ENCODE peak calls at places on chromosomes 5 and 9, in six cellular contexts. One of them, this sample, is unnamed.

GRCh38 chr5:4875942-4876341 is 264.2 kb upstream of the ADAMTS16 start:
- DNase-seq in tibial nerve: no peak
- DNase-seq in prostate gland: no peak
- DNase-seq in K562: no peak
- DNase-seq in right lobe of liver: no peak
- DNase-seq in lower leg skin: no peak
- DNase-seq in this sample: no peak

GRCh38 chr5:171785517-171785916 is at the start of gene SMIM23:
- DNase-seq in lower leg skin: no peak
- DNase-seq in right lobe of liver: no peak
- DNase-seq in K562: no peak
- DNase-seq in prostate gland: no peak
- DNase-seq in tibial nerve: no peak
- DNase-seq in this sample: no peak

GRCh38 chr9:96884443-96884842 is 30.1 kb upstream of the ZNF782 start:
- DNase-seq in prostate gland: no peak
- DNase-seq in K562: peak; percentile 27
- DNase-seq in right lobe of liver: no peak
- DNase-seq in lower leg skin: no peak
- DNase-seq in tibial nerve: no peak
- DNase-seq in this sample: peak; percentile 84

GRCh38 chr5:10059611-10060379 is 189.9 kb downstream of the ATPSCKMT start:
- DNase-seq in K562: no peak
- DNase-seq in prostate gland: no peak
- DNase-seq in tibial nerve: no peak
- DNase-seq in lower leg skin: no peak
- DNase-seq in right lobe of liver: no peak
- DNase-seq in this sample: no peak

GRCh38 chr5:160486573-160486972 is 64.9 kb downstream of the PTTG1 start:
- DNase-seq in lower leg skin: no peak
- DNase-seq in prostate gland: no peak
- DNase-seq in right lobe of liver: no peak
- DNase-seq in K562: no peak
- DNase-seq in tibial nerve: no peak
- DNase-seq in this sample: peak; percentile 50

GRCh38 chr5:127739807-127740384 is 36.7 kb downstream of the CCDC192 start:
- DNase-seq in lower leg skin: no peak
- DNase-seq in tibial nerve: no peak
- DNase-seq in prostate gland: no peak
- DNase-seq in right lobe of liver: no peak
- DNase-seq in K562: no peak
- DNase-seq in this sample: no peak

GRCh38 chr9:36092509-36093215 is 43.9 kb upstream of the GLIPR2 start:
- DNase-seq in K562: no peak
- DNase-seq in lower leg skin: no peak
- DNase-seq in tibial nerve: no peak
- DNase-seq in right lobe of liver: no peak
- DNase-seq in prostate gland: no peak
- DNase-seq in this sample: no peak

GRCh38 chr9:365451-365850 is 150.8 kb downstream of the DOCK8 start:
- DNase-seq in K562: no peak
- DNase-seq in lower leg skin: no peak
- DNase-seq in right lobe of liver: no peak
- DNase-seq in tibial nerve: no peak
- DNase-seq in prostate gland: no peak
- DNase-seq in this sample: no peak

GRCh38 chr5:32298056-32298420 is 14.7 kb downstream of the MTMR12 start:
- DNase-seq in prostate gland: no peak
- DNase-seq in lower leg skin: no peak
- DNase-seq in right lobe of liver: no peak
- DNase-seq in tibial nerve: no peak
- DNase-seq in K562: no peak
- DNase-seq in this sample: no peak

GRCh38 chr5:24819841-24820240 is 175.1 kb upstream of the CDH10 start:
- DNase-seq in K562: no peak
- DNase-seq in lower leg skin: no peak
- DNase-seq in tibial nerve: no peak
- DNase-seq in prostate gland: no peak
- DNase-seq in right lobe of liver: no peak
- DNase-seq in this sample: no peak

GRCh38 chr9:6552033-6552737 is 93.3 kb downstream of the GLDC start:
- DNase-seq in lower leg skin: no peak
- DNase-seq in tibial nerve: no peak
- DNase-seq in K562: no peak
- DNase-seq in prostate gland: no peak
- DNase-seq in right lobe of liver: no peak
- DNase-seq in this sample: no peak

GRCh38 chr5:76818844-76819831 is at the start of gene F2RL1:
- DNase-seq in lower leg skin: peak; percentile 63
- DNase-seq in K562: peak; percentile 88
- DNase-seq in prostate gland: peak; percentile 85
- DNase-seq in right lobe of liver: peak; percentile 89
- DNase-seq in tibial nerve: no peak
- DNase-seq in this sample: peak; percentile 33

GRCh38 chr9:137318976-137319375 is 16.9 kb upstream of the NRARP start:
- DNase-seq in prostate gland: no peak
- DNase-seq in lower leg skin: peak; percentile 16
- DNase-seq in right lobe of liver: no peak
- DNase-seq in K562: peak; percentile 43
- DNase-seq in tibial nerve: no peak
- DNase-seq in this sample: no peak

GRCh38 chr9:35618325-35618727 is at the start of gene CD72:
- DNase-seq in prostate gland: no peak
- DNase-seq in lower leg skin: no peak
- DNase-seq in tibial nerve: no peak
- DNase-seq in right lobe of liver: peak; percentile 35
- DNase-seq in K562: peak; percentile 23
- DNase-seq in this sample: peak; percentile 73

GRCh38 chr5:169702726-169703481 is 65.8 kb downstream of the DOCK2 start:
- DNase-seq in lower leg skin: no peak
- DNase-seq in prostate gland: no peak
- DNase-seq in K562: no peak
- DNase-seq in tibial nerve: no peak
- DNase-seq in right lobe of liver: no peak
- DNase-seq in this sample: no peak

GRCh38 chr9:107730691-107731090 is 241.1 kb upstream of the KLF4 start:
- DNase-seq in right lobe of liver: no peak
- DNase-seq in K562: no peak
- DNase-seq in tibial nerve: no peak
- DNase-seq in prostate gland: no peak
- DNase-seq in lower leg skin: no peak
- DNase-seq in this sample: no peak

GRCh38 chr5:143572270-143572669 is 168.8 kb upstream of the NR3C1 start:
- DNase-seq in lower leg skin: no peak
- DNase-seq in prostate gland: no peak
- DNase-seq in right lobe of liver: no peak
- DNase-seq in K562: no peak
- DNase-seq in tibial nerve: no peak
- DNase-seq in this sample: no peak

GRCh38 chr9:130815242-130815808 is 19.7 kb upstream of the ABL1 start:
- DNase-seq in K562: peak; percentile 47
- DNase-seq in right lobe of liver: no peak
- DNase-seq in tibial nerve: no peak
- DNase-seq in lower leg skin: no peak
- DNase-seq in prostate gland: peak; percentile 28
- DNase-seq in this sample: no peak

GRCh38 chr5:68433921-68434879 is 218.6 kb downstream of the PIK3R1 start:
- DNase-seq in prostate gland: peak; percentile 41
- DNase-seq in right lobe of liver: peak; percentile 70
- DNase-seq in lower leg skin: peak; percentile 90
- DNase-seq in K562: peak; percentile 85
- DNase-seq in tibial nerve: peak; percentile 54
- DNase-seq in this sample: peak; percentile 76

GRCh38 chr9:114855488-114855887 is 49.6 kb upstream of the TNFSF15 start:
- DNase-seq in prostate gland: no peak
- DNase-seq in right lobe of liver: no peak
- DNase-seq in lower leg skin: no peak
- DNase-seq in tibial nerve: no peak
- DNase-seq in K562: no peak
- DNase-seq in this sample: no peak

GRCh38 chr9:22244141-22245011 is 202.2 kb upstream of the DMRTA1 start:
- DNase-seq in K562: no peak
- DNase-seq in right lobe of liver: no peak
- DNase-seq in lower leg skin: no peak
- DNase-seq in tibial nerve: no peak
- DNase-seq in prostate gland: no peak
- DNase-seq in this sample: peak; percentile 32

GRCh38 chr5:168315991-168316578 is 24.6 kb downstream of the WWC1 start:
- DNase-seq in K562: no peak
- DNase-seq in lower leg skin: no peak
- DNase-seq in tibial nerve: no peak
- DNase-seq in prostate gland: peak; percentile 84
- DNase-seq in right lobe of liver: peak; percentile 56
- DNase-seq in this sample: no peak

GRCh38 chr5:180516440-180516839 is 22.3 kb downstream of the CNOT6 start:
- DNase-seq in prostate gland: no peak
- DNase-seq in right lobe of liver: no peak
- DNase-seq in lower leg skin: no peak
- DNase-seq in K562: no peak
- DNase-seq in tibial nerve: no peak
- DNase-seq in this sample: no peak

GRCh38 chr5:42949348-42950090 is 90.6 kb downstream of the ANXA2R start:
- DNase-seq in tibial nerve: no peak
- DNase-seq in prostate gland: peak; percentile 44
- DNase-seq in right lobe of liver: no peak
- DNase-seq in lower leg skin: peak; percentile 63
- DNase-seq in K562: no peak
- DNase-seq in this sample: peak; percentile 79

GRCh38 chr9:72951520-72952393 is 1.1 kb downstream of the ALDH1A1 start:
- DNase-seq in right lobe of liver: no peak
- DNase-seq in K562: no peak
- DNase-seq in prostate gland: no peak
- DNase-seq in lower leg skin: no peak
- DNase-seq in tibial nerve: no peak
- DNase-seq in this sample: no peak

GRCh38 chr9:132982508-132982907 is 4.0 kb downstream of the GFI1B start:
- DNase-seq in K562: no peak
- DNase-seq in lower leg skin: no peak
- DNase-seq in prostate gland: no peak
- DNase-seq in right lobe of liver: no peak
- DNase-seq in tibial nerve: no peak
- DNase-seq in this sample: no peak

DNA sequence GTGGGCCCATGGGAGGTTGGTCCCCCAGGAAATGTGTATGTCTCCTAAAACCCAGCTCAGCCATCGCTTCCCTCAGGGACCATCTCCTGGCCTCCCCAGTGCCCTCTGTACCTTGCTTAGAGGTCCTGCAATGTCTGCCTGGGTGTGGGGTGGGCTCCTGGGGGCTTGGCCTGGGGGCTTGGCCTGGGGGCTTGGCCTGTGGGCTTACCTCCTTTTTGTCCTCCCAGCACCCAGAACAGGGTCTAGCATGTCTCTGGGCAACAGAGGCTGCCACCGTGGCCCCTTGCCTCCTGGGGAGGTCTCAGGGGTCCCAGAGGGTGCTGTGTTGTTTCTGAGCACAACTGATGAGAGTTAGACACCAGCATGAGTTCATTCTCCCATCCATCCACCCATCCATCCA is 10.7 kb upstream of the VAV2 start:
- DNase-seq in prostate gland: no peak
- DNase-seq in tibial nerve: no peak
- DNase-seq in right lobe of liver: no peak
- DNase-seq in lower leg skin: no peak
- DNase-seq in K562: no peak
- DNase-seq in this sample: no peak
- TF ChIP-seq POLR2A in prostate gland: no peak
- TF ChIP-seq POLR2A in tibial nerve: no peak
- TF ChIP-seq POLR2A in right lobe of liver: no peak
- TF ChIP-seq POLR2A in lower leg skin: no peak
- TF ChIP-seq POLR2A in K562: no peak
- TF ChIP-seq POLR2A in this sample: no peak

GRCh38 chr9:121498487-121499176 is 1.0 kb downstream of the GGTA1 start:
- DNase-seq in tibial nerve: no peak
- DNase-seq in lower leg skin: peak; percentile 38
- DNase-seq in prostate gland: peak; percentile 22
- DNase-seq in right lobe of liver: no peak
- DNase-seq in K562: no peak
- DNase-seq in this sample: no peak
- TF ChIP-seq CTCF in tibial nerve: no peak
- TF ChIP-seq CTCF in lower leg skin: no peak
- TF ChIP-seq CTCF in prostate gland: no peak
- TF ChIP-seq CTCF in right lobe of liver: no peak
- TF ChIP-seq CTCF in K562: no peak
- TF ChIP-seq CTCF in this sample: no peak

DNA sequence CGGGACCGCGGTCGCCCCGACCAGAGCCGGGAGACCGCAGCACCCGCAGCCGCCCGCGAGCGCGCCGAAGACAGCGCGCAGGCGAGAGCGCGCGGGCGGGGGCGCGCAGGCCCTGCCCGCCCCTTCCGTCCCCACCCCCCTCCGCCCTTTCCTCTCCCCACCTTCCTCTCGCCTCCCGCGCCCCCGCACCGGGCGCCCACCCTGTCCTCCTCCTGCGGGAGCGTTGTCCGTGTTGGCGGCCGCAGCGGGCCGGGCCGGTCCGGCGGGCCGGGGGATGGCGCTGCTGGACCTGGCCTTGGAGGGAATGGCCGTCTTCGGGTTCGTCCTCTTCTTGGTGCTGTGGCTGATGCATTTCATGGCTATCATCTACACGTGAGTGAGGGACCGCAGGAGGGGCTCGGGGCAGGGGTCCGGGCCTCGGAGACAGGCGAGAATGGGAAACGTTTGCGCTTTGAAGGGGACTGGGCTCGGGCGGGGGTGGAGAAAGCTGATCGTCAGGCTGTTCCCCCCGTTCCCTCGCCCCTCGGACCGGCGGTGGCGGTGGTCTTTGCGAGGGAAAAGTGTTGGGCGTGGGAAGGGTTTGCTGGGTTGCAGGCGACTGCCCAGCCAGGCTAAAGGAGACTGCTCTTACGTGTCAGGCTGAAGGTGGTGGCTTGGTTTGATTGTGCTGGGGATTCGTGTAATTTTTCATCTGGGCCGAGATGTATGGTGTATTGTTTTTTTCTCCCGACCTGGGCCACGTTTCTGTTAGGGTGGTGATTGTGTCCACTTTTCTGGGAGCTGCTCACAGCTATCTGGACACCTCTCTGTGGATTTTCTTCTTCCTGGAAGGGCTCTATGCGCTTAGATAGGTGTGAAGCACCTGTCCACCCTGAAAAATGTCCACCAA is 572 bp downstream of the UGCG start:
- DNase-seq in K562: peak; percentile 86
- DNase-seq in lower leg skin: peak; percentile 38
- DNase-seq in prostate gland: peak; percentile 56
- DNase-seq in right lobe of liver: peak; percentile 80
- DNase-seq in tibial nerve: peak; percentile 43
- DNase-seq in this sample: peak; percentile 83
- TF ChIP-seq POLR2A in K562: no peak
- TF ChIP-seq POLR2A in lower leg skin: no peak
- TF ChIP-seq POLR2A in prostate gland: no peak
- TF ChIP-seq POLR2A in right lobe of liver: no peak
- TF ChIP-seq POLR2A in tibial nerve: peak; percentile 22
- TF ChIP-seq POLR2A in this sample: no peak

GRCh38 chr9:128056086-128056485 is 11.0 kb downstream of the NAIF1 start:
- DNase-seq in right lobe of liver: no peak
- DNase-seq in prostate gland: no peak
- DNase-seq in tibial nerve: peak; percentile 36
- DNase-seq in lower leg skin: no peak
- DNase-seq in K562: no peak
- DNase-seq in this sample: no peak
- TF ChIP-seq CTCF in right lobe of liver: no peak
- TF ChIP-seq CTCF in prostate gland: no peak
- TF ChIP-seq CTCF in tibial nerve: no peak
- TF ChIP-seq CTCF in lower leg skin: no peak
- TF ChIP-seq CTCF in K562: no peak
- TF ChIP-seq CTCF in this sample: no peak